ENCODE peak calls at places on chromosomes 3 and 15, in ten cellular contexts. One of them, this sample, is unnamed.
A peak's percentile ranks its signal among the peaks of the same experiment; 100 is the strongest.

GRCh38 chr15:84780492-84780891 is 32.1 kb downstream of the ZNF592 start:
- DNase-seq in activated CD4-positive, alpha-beta memory T cell treated with anti-CD3 and anti-CD28 coated beads, Interleukin-2, amount 10 ng/mL, durations not matched to agents 7 days and 5 days: no peak
- DNase-seq in NCI-H460: no peak
- DNase-seq in NCI-H1092: no peak
- DNase-seq in HEK293T: no peak
- DNase-seq in kidney tubule cell: no peak
- DNase-seq in activated T-helper 1 cell treated with Interleukin-2 at 50 U/mL for 16 hours: no peak
- DNase-seq in non-pigmented ciliary epithelial cell: no peak
- DNase-seq in stomach: no peak
- DNase-seq in SHP77 treated with DMSO at 0.1 percent for 48 hours: no peak
- DNase-seq in this sample: no peak

GRCh38 chr3:138356666-138357409 is 8.5 kb downstream of the MRAS start:
- DNase-seq in HEK293T: no peak
- DNase-seq in NCI-H460: no peak
- DNase-seq in activated CD4-positive, alpha-beta memory T cell treated with anti-CD3 and anti-CD28 coated beads, Interleukin-2, amount 10 ng/mL, durations not matched to agents 7 days and 5 days: no peak
- DNase-seq in non-pigmented ciliary epithelial cell: no peak
- DNase-seq in activated T-helper 1 cell treated with Interleukin-2 at 50 U/mL for 16 hours: no peak
- DNase-seq in SHP77 treated with DMSO at 0.1 percent for 48 hours: no peak
- DNase-seq in kidney tubule cell: no peak
- DNase-seq in NCI-H1092: no peak
- DNase-seq in stomach: no peak
- DNase-seq in this sample: no peak

GRCh38 chr15:74408815-74409214 is 24.9 kb downstream of the SEMA7A start:
- DNase-seq in non-pigmented ciliary epithelial cell: no peak
- DNase-seq in NCI-H460: no peak
- DNase-seq in NCI-H1092: no peak
- DNase-seq in HEK293T: no peak
- DNase-seq in activated CD4-positive, alpha-beta memory T cell treated with anti-CD3 and anti-CD28 coated beads, Interleukin-2, amount 10 ng/mL, durations not matched to agents 7 days and 5 days: no peak
- DNase-seq in kidney tubule cell: no peak
- DNase-seq in SHP77 treated with DMSO at 0.1 percent for 48 hours: no peak
- DNase-seq in stomach: no peak
- DNase-seq in activated T-helper 1 cell treated with Interleukin-2 at 50 U/mL for 16 hours: no peak
- DNase-seq in this sample: no peak

GRCh38 chr3:102102394-102102793 is 253.1 kb downstream of the NFKBIZ start:
- DNase-seq in HEK293T: no peak
- DNase-seq in stomach: no peak
- DNase-seq in SHP77 treated with DMSO at 0.1 percent for 48 hours: no peak
- DNase-seq in non-pigmented ciliary epithelial cell: no peak
- DNase-seq in activated T-helper 1 cell treated with Interleukin-2 at 50 U/mL for 16 hours: no peak
- DNase-seq in kidney tubule cell: peak; percentile 88
- DNase-seq in NCI-H460: no peak
- DNase-seq in NCI-H1092: no peak
- DNase-seq in activated CD4-positive, alpha-beta memory T cell treated with anti-CD3 and anti-CD28 coated beads, Interleukin-2, amount 10 ng/mL, durations not matched to agents 7 days and 5 days: no peak
- DNase-seq in this sample: no peak

GRCh38 chr3:111768571-111769100 is 90.4 kb upstream of the PHLDB2 start:
- DNase-seq in kidney tubule cell: peak; percentile 94
- DNase-seq in activated CD4-positive, alpha-beta memory T cell treated with anti-CD3 and anti-CD28 coated beads, Interleukin-2, amount 10 ng/mL, durations not matched to agents 7 days and 5 days: no peak
- DNase-seq in non-pigmented ciliary epithelial cell: peak; percentile 95
- DNase-seq in HEK293T: no peak
- DNase-seq in NCI-H1092: no peak
- DNase-seq in activated T-helper 1 cell treated with Interleukin-2 at 50 U/mL for 16 hours: no peak
- DNase-seq in NCI-H460: no peak
- DNase-seq in stomach: peak; percentile 34
- DNase-seq in SHP77 treated with DMSO at 0.1 percent for 48 hours: no peak
- DNase-seq in this sample: no peak

GRCh38 chr15:98856540-98856907 is 151.1 kb downstream of the PGPEP1L start:
- DNase-seq in SHP77 treated with DMSO at 0.1 percent for 48 hours: no peak
- DNase-seq in NCI-H460: no peak
- DNase-seq in kidney tubule cell: no peak
- DNase-seq in activated T-helper 1 cell treated with Interleukin-2 at 50 U/mL for 16 hours: no peak
- DNase-seq in HEK293T: no peak
- DNase-seq in non-pigmented ciliary epithelial cell: peak; percentile 72
- DNase-seq in NCI-H1092: no peak
- DNase-seq in stomach: no peak
- DNase-seq in activated CD4-positive, alpha-beta memory T cell treated with anti-CD3 and anti-CD28 coated beads, Interleukin-2, amount 10 ng/mL, durations not matched to agents 7 days and 5 days: no peak
- DNase-seq in this sample: no peak

GRCh38 chr3:191985691-191986090 is 524.7 kb downstream of the PYDC2 start:
- DNase-seq in activated T-helper 1 cell treated with Interleukin-2 at 50 U/mL for 16 hours: no peak
- DNase-seq in HEK293T: no peak
- DNase-seq in stomach: no peak
- DNase-seq in kidney tubule cell: peak; percentile 36
- DNase-seq in non-pigmented ciliary epithelial cell: no peak
- DNase-seq in NCI-H1092: no peak
- DNase-seq in SHP77 treated with DMSO at 0.1 percent for 48 hours: no peak
- DNase-seq in activated CD4-positive, alpha-beta memory T cell treated with anti-CD3 and anti-CD28 coated beads, Interleukin-2, amount 10 ng/mL, durations not matched to agents 7 days and 5 days: no peak
- DNase-seq in NCI-H460: no peak
- DNase-seq in this sample: no peak

GRCh38 chr3:115624029-115624645 is 827 bp downstream of the GAP43 start:
- DNase-seq in NCI-H1092: no peak
- DNase-seq in activated CD4-positive, alpha-beta memory T cell treated with anti-CD3 and anti-CD28 coated beads, Interleukin-2, amount 10 ng/mL, durations not matched to agents 7 days and 5 days: no peak
- DNase-seq in kidney tubule cell: no peak
- DNase-seq in activated T-helper 1 cell treated with Interleukin-2 at 50 U/mL for 16 hours: no peak
- DNase-seq in SHP77 treated with DMSO at 0.1 percent for 48 hours: no peak
- DNase-seq in stomach: no peak
- DNase-seq in non-pigmented ciliary epithelial cell: no peak
- DNase-seq in NCI-H460: no peak
- DNase-seq in HEK293T: no peak
- DNase-seq in this sample: no peak

GRCh38 chr3:58403513-58404109 is 30.0 kb downstream of the PDHB start:
- DNase-seq in non-pigmented ciliary epithelial cell: no peak
- DNase-seq in activated T-helper 1 cell treated with Interleukin-2 at 50 U/mL for 16 hours: no peak
- DNase-seq in activated CD4-positive, alpha-beta memory T cell treated with anti-CD3 and anti-CD28 coated beads, Interleukin-2, amount 10 ng/mL, durations not matched to agents 7 days and 5 days: no peak
- DNase-seq in NCI-H460: no peak
- DNase-seq in SHP77 treated with DMSO at 0.1 percent for 48 hours: no peak
- DNase-seq in kidney tubule cell: no peak
- DNase-seq in HEK293T: no peak
- DNase-seq in stomach: no peak
- DNase-seq in NCI-H1092: no peak
- DNase-seq in this sample: no peak

GRCh38 chr3:127438951-127439350 is 151.1 kb upstream of the PRR20G start:
- DNase-seq in activated CD4-positive, alpha-beta memory T cell treated with anti-CD3 and anti-CD28 coated beads, Interleukin-2, amount 10 ng/mL, durations not matched to agents 7 days and 5 days: no peak
- DNase-seq in stomach: peak; percentile 15
- DNase-seq in SHP77 treated with DMSO at 0.1 percent for 48 hours: no peak
- DNase-seq in HEK293T: no peak
- DNase-seq in non-pigmented ciliary epithelial cell: no peak
- DNase-seq in activated T-helper 1 cell treated with Interleukin-2 at 50 U/mL for 16 hours: no peak
- DNase-seq in NCI-H1092: no peak
- DNase-seq in NCI-H460: no peak
- DNase-seq in kidney tubule cell: no peak
- DNase-seq in this sample: no peak

GRCh38 chr3:73461582-73461981 is 163.2 kb downstream of the PDZRN3 start:
- DNase-seq in NCI-H1092: no peak
- DNase-seq in non-pigmented ciliary epithelial cell: no peak
- DNase-seq in HEK293T: no peak
- DNase-seq in activated CD4-positive, alpha-beta memory T cell treated with anti-CD3 and anti-CD28 coated beads, Interleukin-2, amount 10 ng/mL, durations not matched to agents 7 days and 5 days: no peak
- DNase-seq in NCI-H460: no peak
- DNase-seq in kidney tubule cell: no peak
- DNase-seq in SHP77 treated with DMSO at 0.1 percent for 48 hours: no peak
- DNase-seq in stomach: no peak
- DNase-seq in activated T-helper 1 cell treated with Interleukin-2 at 50 U/mL for 16 hours: no peak
- DNase-seq in this sample: no peak

GRCh38 chr3:45779746-45780735 is 16.3 kb downstream of the SLC6A20 start:
- DNase-seq in stomach: peak; percentile 32
- DNase-seq in HEK293T: no peak
- DNase-seq in kidney tubule cell: no peak
- DNase-seq in activated CD4-positive, alpha-beta memory T cell treated with anti-CD3 and anti-CD28 coated beads, Interleukin-2, amount 10 ng/mL, durations not matched to agents 7 days and 5 days: peak; percentile 10
- DNase-seq in SHP77 treated with DMSO at 0.1 percent for 48 hours: no peak
- DNase-seq in activated T-helper 1 cell treated with Interleukin-2 at 50 U/mL for 16 hours: no peak
- DNase-seq in NCI-H1092: no peak
- DNase-seq in non-pigmented ciliary epithelial cell: no peak
- DNase-seq in NCI-H460: no peak
- DNase-seq in this sample: no peak

GRCh38 chr3:51974963-51975856 is at the start of gene ABHD14A:
- DNase-seq in HEK293T: peak; percentile 82
- DNase-seq in NCI-H1092: peak; percentile 13
- DNase-seq in activated T-helper 1 cell treated with Interleukin-2 at 50 U/mL for 16 hours: peak; percentile 69
- DNase-seq in kidney tubule cell: peak; percentile 62
- DNase-seq in activated CD4-positive, alpha-beta memory T cell treated with anti-CD3 and anti-CD28 coated beads, Interleukin-2, amount 10 ng/mL, durations not matched to agents 7 days and 5 days: peak; percentile 74
- DNase-seq in non-pigmented ciliary epithelial cell: no peak
- DNase-seq in SHP77 treated with DMSO at 0.1 percent for 48 hours: peak; percentile 15
- DNase-seq in NCI-H460: peak; percentile 44
- DNase-seq in stomach: peak; percentile 78
- DNase-seq in this sample: no peak

This sample was measured in esophagus muscularis mucosa.